ENCODE peak calls at places on chromosomes 16 and 17, in seven cellular contexts. J is NCI-H2107; T is stimulated activated CD4-positive, alpha-beta T cell treated with anti-CD3 and anti-CD28 coated beads, Interleukin-2, amount 100 ng/mL, for 48 hours; V is AG20443; O is GM19239; S is RWPE2; B is activated naive CD4-positive, alpha-beta T cell. W is an unnamed sample.
A peak's percentile ranks its signal among the peaks of the same experiment; 100 is the strongest.

GRCh38 chr17:9755083-9755482 is 36.3 kb downstream of the DHRS7C start:
- DNase-seq in J (no peak), T (no peak), V (no peak), O (no peak), S (no peak), B (no peak), W (no peak)

GRCh38 chr17:51442112-51442865 is 181.9 kb downstream of the UTP18 start:
- DNase-seq in J (no peak), T (no peak), V (no peak), O (no peak), S (no peak), B (no peak), W (no peak)

GRCh38 chr16:85028638-85029412 is 1.2 kb downstream of the KIAA0513 start:
- DNase-seq in J (no peak), T (peak; percentile 66), V (peak; percentile 46), O (peak; percentile 31), S (peak; percentile 93), B (peak; percentile 40), W (peak; percentile 83)

GRCh38 chr17:63918305-63918704 is 334 bp downstream of the GH1 start:
- DNase-seq in J (no peak), T (no peak), V (peak; percentile 10), O (no peak), S (no peak), B (no peak), W (no peak)

GRCh38 chr17:4710693-4711634 is 532 bp downstream of the ARRB2 start:
- DNase-seq in J (no peak), T (no peak), V (no peak), O (no peak), S (no peak), B (no peak), W (no peak)

GRCh38 chr17:50830298-50830697 is 5.1 kb upstream of the WFIKKN2 start:
- DNase-seq in J (no peak), T (no peak), V (no peak), O (no peak), S (no peak), B (no peak), W (no peak)

GRCh38 chr16:88381820-88382451 is 823 bp upstream of the ZNF469 start:
- DNase-seq in J (no peak), T (no peak), V (no peak), O (no peak), S (peak; percentile 51), B (no peak), W (peak; percentile 60)

GRCh38 chr17:1371893-1372590 is 28.0 kb downstream of the YWHAE start:
- DNase-seq in J (no peak), T (no peak), V (no peak), O (no peak), S (no peak), B (no peak), W (no peak)

GRCh38 chr16:6193718-6194117 is 1096.1 kb upstream of the EEF2KMT start:
- DNase-seq in J (no peak), T (no peak), V (no peak), O (no peak), S (no peak), B (no peak), W (no peak)

GRCh38 chr17:77439382-77440013 is 298.7 kb downstream of the SEC14L1 start:
- DNase-seq in J (no peak), T (no peak), V (no peak), O (no peak), S (no peak), B (no peak), W (no peak)

GRCh38 chr17:29005936-29006438 is at the start of gene SEZ6:
- DNase-seq in J (peak; percentile 33), T (peak; percentile 74), V (peak; percentile 92), O (peak; percentile 76), S (no peak), B (peak; percentile 48), W (no peak)

GRCh38 chr17:62898239-62898864 is 67.7 kb upstream of the TANC2 start:
- DNase-seq in J (no peak), T (no peak), V (peak; percentile 61), O (no peak), S (no peak), B (no peak), W (no peak)

GRCh38 chr16:15993128-15993527 is 43.7 kb downstream of the ABCC1 start:
- DNase-seq in J (no peak), T (no peak), V (no peak), O (no peak), S (no peak), B (no peak), W (no peak)

GRCh38 chr17:17738901-17739300 is 57.6 kb downstream of the RAI1 start:
- DNase-seq in J (no peak), T (no peak), V (no peak), O (no peak), S (no peak), B (no peak), W (no peak)

GRCh38 chr17:81962499-81963441 is 1.8 kb upstream of the NOTUM start:
- DNase-seq in J (no peak), T (no peak), V (no peak), O (no peak), S (peak; percentile 61), B (no peak), W (no peak)

GRCh38 chr16:79286646-79287423 is 313.7 kb downstream of the MAF start:
- DNase-seq in J (peak; percentile 94), T (no peak), V (no peak), O (peak; percentile 27), S (no peak), B (no peak), W (peak; percentile 74)

GRCh38 chr17:7021993-7022778 is 664 bp upstream of the BCL6B start:
- DNase-seq in J (peak; percentile 35), T (peak; percentile 86), V (peak; percentile 93), O (peak; percentile 77), S (no peak), B (peak; percentile 57), W (peak; percentile 91)

GRCh38 chr16:3716831-3717234 is 491 bp downstream of the TRAP1 start:
- DNase-seq in J (no peak), T (peak; percentile 31), V (peak; percentile 51), O (peak; percentile 25), S (no peak), B (peak; percentile 35), W (no peak)

GRCh38 chr17:39600469-39601009 is 7.2 kb downstream of the NEUROD2 start:
- DNase-seq in J (no peak), T (no peak), V (no peak), O (no peak), S (no peak), B (no peak), W (no peak)

GRCh38 chr16:80948886-80949502 is 57.7 kb downstream of the CMC2 start:
- DNase-seq in J (no peak), T (peak; percentile 55), V (peak; percentile 65), O (no peak), S (no peak), B (no peak), W (no peak)

GRCh38 chr17:56679767-56680422 is 86.4 kb downstream of the NOG start:
- DNase-seq in J (no peak), T (no peak), V (no peak), O (no peak), S (no peak), B (no peak), W (no peak)

GRCh38 chr16:61480250-61480649 is 556.0 kb downstream of the CDH8 start:
- DNase-seq in J (no peak), T (no peak), V (no peak), O (no peak), S (no peak), B (no peak), W (no peak)

GRCh38 chr17:79632432-79632735 is 21.5 kb upstream of the RBFOX3 start:
- DNase-seq in J (no peak), T (no peak), V (no peak), O (no peak), S (peak; percentile 28), B (no peak), W (peak; percentile 40)

GRCh38 chr17:17580662-17581470 is 10.6 kb downstream of the PEMT start:
- DNase-seq in J (no peak), T (no peak), V (no peak), O (no peak), S (no peak), B (no peak), W (no peak)

GRCh38 chr17:31856750-31857149 is 2.3 kb downstream of the COPRS start:
- DNase-seq in J (no peak), T (no peak), V (no peak), O (no peak), S (no peak), B (no peak), W (no peak)

GRCh38 chr17:27529230-27529796 is 73.1 kb downstream of the KSR1 start:
- DNase-seq in J (no peak), T (no peak), V (no peak), O (no peak), S (no peak), B (no peak), W (peak; percentile 58)

GRCh38 chr17:81371910-81372760 is 23.1 kb upstream of the BAHCC1 start:
- DNase-seq in J (no peak), T (no peak), V (peak; percentile 75), O (no peak), S (peak; percentile 78), B (no peak), W (peak; percentile 78)

GRCh38 chr17:54172654-54173316 is 350.1 kb downstream of the KIF2B start:
- DNase-seq in J (no peak), T (no peak), V (no peak), O (no peak), S (no peak), B (no peak), W (no peak)

GRCh38 chr16:86134802-86135461 is 236.0 kb downstream of the IRF8 start:
- DNase-seq in J (no peak), T (no peak), V (no peak), O (no peak), S (no peak), B (no peak), W (no peak)

GRCh38 chr17:61007980-61008379 is 330.3 kb downstream of the BCAS3 start:
- DNase-seq in J (no peak), T (no peak), V (no peak), O (no peak), S (no peak), B (no peak), W (no peak)

GRCh38 chr16:28260193-28260592 is 32.1 kb upstream of the SBK1 start:
- DNase-seq in J (no peak), T (no peak), V (no peak), O (no peak), S (no peak), B (no peak), W (no peak)

GRCh38 chr16:9816644-9817043 is 365.6 kb downstream of the GRIN2A start:
- DNase-seq in J (no peak), T (no peak), V (no peak), O (no peak), S (no peak), B (no peak), W (no peak)